ENCODE peak calls at places on chromosome 1, in seven cellular contexts. H is naive B cell; K is T-cell; M is naive thymus-derived CD8-positive, alpha-beta T cell; D is nucleus accumbens; T is stimulated activated CD4-positive, alpha-beta T cell treated with anti-CD3 and anti-CD28 coated beads, Interleukin-2, amount 100 ng/mL, for 24 hours; W is stimulated activated naive CD4-positive, alpha-beta T cell treated with Interleukin-2 at 50 U/mL for 16 hours. Q is an unnamed sample.

GRCh38 chr1:88175631-88176226 is 508.3 kb upstream of the PKN2 start:
- DNase-seq in H (no peak), M (no peak), D (no peak), W (no peak), T (no peak), K (no peak), Q (no peak)

GRCh38 chr1:25022361-25023189 is 92.5 kb upstream of the RUNX3 start:
- DNase-seq in H (peak), M (peak), W (peak), T (peak), D (peak), K (peak), Q (peak)

GRCh38 chr1:54325705-54326461 is 80.3 kb downstream of the SSBP3 start:
- DNase-seq in T (no peak), K (no peak), M (no peak), H (no peak), D (no peak), W (no peak), Q (no peak)

GRCh38 chr1:172549621-172550280 is 16.8 kb downstream of the SUCO start:
- DNase-seq in K (no peak), H (no peak), D (no peak), W (no peak), T (no peak), M (no peak), Q (no peak)

GRCh38 chr1:151370211-151370911 is 2.1 kb downstream of the SELENBP1 start:
- DNase-seq in H (no peak), M (no peak), T (no peak), K (no peak), W (no peak), D (no peak), Q (no peak)

GRCh38 chr1:87495870-87496269 is 167.2 kb downstream of the LMO4 start:
- DNase-seq in D (no peak), T (no peak), H (no peak), W (no peak), K (no peak), M (no peak), Q (no peak)

GRCh38 chr1:2801535-2802291 is at the start of gene TTC34:
- DNase-seq in W (peak), D (no peak), T (peak), H (peak), K (peak), M (peak), Q (peak)

GRCh38 chr1:8790987-8791386 is 26.5 kb downstream of the RERE start:
- DNase-seq in K (no peak), M (no peak), W (no peak), H (no peak), D (no peak), T (no peak), Q (no peak)

GRCh38 chr1:25054526-25054925 is 124.5 kb upstream of the RUNX3 start:
- DNase-seq in M (no peak), T (no peak), K (no peak), D (no peak), W (no peak), H (no peak), Q (no peak)

GRCh38 chr1:24391882-24392603 is 21.5 kb downstream of the STPG1 start:
- DNase-seq in M (peak), D (peak), T (peak), W (peak), K (peak), H (peak), Q (peak)

GRCh38 chr1:59057211-59057694 is 239.6 kb upstream of the FGGY start:
- DNase-seq in H (no peak), W (no peak), T (no peak), K (no peak), D (no peak), M (no peak), Q (no peak)

GRCh38 chr1:231094421-231094820 is 54.4 kb upstream of the FAM89A start:
- DNase-seq in T (no peak), H (no peak), D (no peak), W (no peak), M (no peak), K (no peak), Q (no peak)

GRCh38 chr1:150650193-150650592 is 20.8 kb upstream of the ENSA start:
- DNase-seq in D (no peak), M (no peak), W (no peak), H (no peak), K (no peak), T (no peak), Q (no peak)

GRCh38 chr1:13766906-13767564 is 67.0 kb downstream of the PRDM2 start:
- DNase-seq in K (no peak), W (no peak), M (no peak), D (no peak), H (no peak), T (no peak), Q (no peak)

GRCh38 chr1:201585901-201586300 is 47.0 kb downstream of the NAV1 start:
- DNase-seq in M (no peak), T (no peak), W (no peak), H (no peak), D (no peak), K (no peak), Q (no peak)

GRCh38 chr1:231781887-231782286 is 155.3 kb downstream of the DISC1 start:
- DNase-seq in H (no peak), M (no peak), W (no peak), T (no peak), D (no peak), K (no peak), Q (no peak)

GRCh38 chr1:24069817-24070216 is 42.1 kb downstream of the MYOM3 start:
- DNase-seq in D (no peak), T (no peak), W (no peak), K (no peak), M (no peak), H (no peak), Q (no peak)

GRCh38 chr1:157226739-157227138 is 88.5 kb upstream of the ETV3 start:
- DNase-seq in H (no peak), M (no peak), T (no peak), D (no peak), K (no peak), W (no peak), Q (no peak)

GRCh38 chr1:53368314-53369033 is 40.6 kb upstream of the LRP8 start:
- DNase-seq in W (no peak), T (peak), H (no peak), M (no peak), K (no peak), D (no peak), Q (no peak)

GRCh38 chr1:30847358-30847972 is 61.1 kb downstream of the SDC3 start:
- DNase-seq in H (no peak), K (no peak), M (no peak), T (no peak), W (no peak), D (peak), Q (no peak)

GRCh38 chr1:100145116-100145515 is 12.2 kb downstream of the TRMT13 start:
- DNase-seq in M (no peak), T (no peak), K (no peak), W (no peak), D (no peak), H (no peak), Q (no peak)

GRCh38 chr1:229341811-229342304 is 989 bp downstream of the CCSAP start:
- DNase-seq in W (no peak), D (peak), H (peak), K (no peak), T (no peak), M (no peak), Q (no peak)

GRCh38 chr1:21956720-21957552 is 19.8 kb upstream of the HSPG2 start:
- DNase-seq in W (peak), H (no peak), D (no peak), K (peak), M (peak), T (peak), Q (no peak)

GRCh38 chr1:23544444-23545389 is 13.7 kb upstream of the E2F2 start:
- DNase-seq in H (peak), D (peak), K (peak), M (peak), W (peak), T (peak), Q (peak)